ENCODE peak calls at places on chromosomes 13 and 19, in six cellular contexts. T is Calu3, J is fibroblast of the conjunctiva, Z is DMS53, V is A549, G is SW 1271. I is an unnamed sample.

GRCh38 chr13:42747399-42747873 is 33.9 kb upstream of the FAM216B start:
- DNase-seq in G (no peak), Z (peak), T (peak), J (peak), V (peak), I (no peak)

GRCh38 chr13:61414686-61415664 is 674 bp downstream of the PCDH20 start:
- DNase-seq in Z (peak), J (no peak), G (no peak), T (no peak), V (peak), I (no peak)

GRCh38 chr13:91347996-91348905 is 764 bp downstream of the MIR17HG start:
- DNase-seq in Z (peak), G (no peak), J (no peak), T (no peak), V (peak), I (no peak)

GRCh38 chr13:54248306-54248705 is 1219.7 kb downstream of the OLFM4 start:
- DNase-seq in J (no peak), V (no peak), G (no peak), Z (no peak), T (no peak), I (no peak)

GRCh38 chr13:112892759-112893569 is 76.0 kb upstream of the MCF2L start:
- DNase-seq in T (peak), V (no peak), J (no peak), Z (peak), G (no peak), I (no peak)

GRCh38 chr13:113936566-113936965 is 37.3 kb downstream of the C13orf46 start:
- DNase-seq in T (no peak), J (no peak), V (no peak), Z (no peak), G (no peak), I (no peak)

GRCh38 chr13:100333141-100333540 is 244.2 kb downstream of the PCCA start:
- DNase-seq in G (no peak), Z (no peak), J (no peak), V (no peak), T (no peak), I (no peak)

GRCh38 chr19:13621413-13621812 is 115.1 kb upstream of the CACNA1A start:
- DNase-seq in V (peak), J (peak), G (peak), Z (peak), T (peak), I (no peak)

GRCh38 chr19:5460748-5461147 is 5.5 kb downstream of the ZNRF4 start:
- DNase-seq in J (no peak), G (no peak), Z (no peak), T (no peak), V (no peak), I (no peak)

GRCh38 chr19:2528543-2529173 is 52.7 kb downstream of the GADD45B start:
- DNase-seq in V (no peak), J (no peak), T (peak), G (no peak), Z (peak), I (no peak)

GRCh38 chr13:28854657-28855056 is 34.5 kb downstream of the MTUS2 start:
- DNase-seq in G (no peak), V (no peak), Z (no peak), T (no peak), J (no peak), I (no peak)

GRCh38 chr19:56348289-56348877 is 33.7 kb upstream of the ZSCAN5A start:
- DNase-seq in T (peak), J (no peak), Z (peak), V (peak), G (no peak), I (no peak)

GRCh38 chr19:41882568-41883462 is at the start of gene ARHGEF1:
- DNase-seq in J (no peak), T (peak), G (no peak), Z (peak), V (no peak), I (no peak)

GRCh38 chr19:10850631-10851030 is 2.4 kb downstream of the C19orf38 start:
- DNase-seq in V (no peak), T (no peak), G (no peak), J (no peak), Z (no peak), I (no peak)

GRCh38 chr19:15197275-15198005 is 3.4 kb downstream of the NOTCH3 start:
- DNase-seq in T (no peak), J (no peak), V (no peak), G (no peak), Z (no peak), I (no peak)

GRCh38 chr13:20360041-20360491 is 127.9 kb upstream of the GJB6 start:
- DNase-seq in Z (no peak), G (no peak), J (peak), V (peak), T (no peak), I (no peak)

GRCh38 chr19:16325671-16326400 is 1.2 kb downstream of the KLF2 start:
- DNase-seq in V (peak), J (no peak), G (no peak), Z (peak), T (peak), I (no peak)

GRCh38 chr19:49802836-49803528 is 10.1 kb downstream of the FUZ start:
- DNase-seq in G (no peak), T (no peak), V (no peak), Z (peak), J (no peak), I (no peak)

GRCh38 chr13:46992383-46992952 is 95.6 kb upstream of the HTR2A start:
- DNase-seq in G (no peak), T (peak), Z (peak), V (peak), J (no peak), I (no peak)

GRCh38 chr13:49367640-49368431 is 76.0 kb downstream of the CAB39L start:
- DNase-seq in J (no peak), G (no peak), V (no peak), Z (no peak), T (no peak), I (no peak)

GRCh38 chr19:21321134-21321533 is 8.1 kb downstream of the ZNF708 start:
- DNase-seq in V (no peak), J (no peak), G (no peak), Z (no peak), T (no peak), I (no peak)

GRCh38 chr19:4518345-4519171 is at the start of gene PLIN4:
- DNase-seq in T (no peak), G (no peak), V (peak), J (peak), Z (peak), I (no peak)

GRCh38 chr19:49344516-49345423 is 9.6 kb downstream of the CD37 start:
- DNase-seq in Z (no peak), T (no peak), G (no peak), V (no peak), J (no peak), I (no peak)